ENCODE peak calls at places on chromosomes 1 and 21, in five cellular contexts. G is left lung, M is spleen, J is GM23248, U is mammary epithelial cell. F is an unnamed sample.

GRCh38 chr1:47527653-47528272 is 89.9 kb downstream of the FOXD2 start:
- DNase-seq in G (peak; percentile 37), M (no peak), J (peak; percentile 12), U (peak; percentile 36), F (no peak)

GRCh38 chr1:19166066-19166465 is 44.0 kb downstream of the UBR4 start:
- DNase-seq in G (no peak), M (no peak), J (no peak), U (no peak), F (no peak)

GRCh38 chr1:225746361-225747179 is 31.1 kb upstream of the SRP9 start:
- DNase-seq in G (peak; percentile 64), M (no peak), J (peak; percentile 94), U (peak; percentile 82), F (peak; percentile 92)

GRCh38 chr21:38985423-38986378 is 180.0 kb downstream of the ETS2 start:
- DNase-seq in G (peak; percentile 74), M (no peak), J (peak; percentile 99), U (peak; percentile 93), F (peak; percentile 87)

GRCh38 chr1:42971848-42972291 is 13.2 kb upstream of the SLC2A1 start:
- DNase-seq in G (no peak), M (peak; percentile 33), J (peak; percentile 54), U (no peak), F (peak; percentile 89)

GRCh38 chr1:52263153-52263910 is 102.7 kb downstream of the CC2D1B start:
- DNase-seq in G (no peak), M (no peak), J (no peak), U (no peak), F (no peak)

GRCh38 chr1:23483327-23484252 is at the start of gene ASAP3:
- DNase-seq in G (peak; percentile 43), M (no peak), J (peak; percentile 63), U (peak; percentile 25), F (peak; percentile 65)

GRCh38 chr1:115041654-115042053 is 12.0 kb downstream of the TSHB start:
- DNase-seq in G (no peak), M (no peak), J (peak; percentile 42), U (peak; percentile 33), F (no peak)

GRCh38 chr1:199561334-199561733 is 466.2 kb upstream of the NR5A2 start:
- DNase-seq in G (no peak), M (no peak), J (no peak), U (no peak), F (no peak)

GRCh38 chr1:50553921-50554320 is 130.7 kb upstream of the DMRTA2 start:
- DNase-seq in G (no peak), M (no peak), J (no peak), U (no peak), F (no peak)

GRCh38 chr21:41367598-41368360 is 6.0 kb downstream of the MX2 start:
- DNase-seq in G (no peak), M (peak; percentile 86), J (no peak), U (no peak), F (no peak)

GRCh38 chr1:212860713-212861581 is 2.9 kb downstream of the FLVCR1 start:
- DNase-seq in G (no peak), M (no peak), J (peak; percentile 38), U (peak; percentile 4), F (peak; percentile 10)

GRCh38 chr1:21857840-21858670 is 46.0 kb downstream of the LDLRAD2 start:
- DNase-seq in G (no peak), M (no peak), J (peak; percentile 29), U (no peak), F (no peak)

GRCh38 chr21:19981938-19982337 is 1016.3 kb upstream of the NCAM2 start:
- DNase-seq in G (no peak), M (no peak), J (no peak), U (no peak), F (no peak)

GRCh38 chr1:116886532-116886931 is 23.2 kb upstream of the PTGFRN start:
- DNase-seq in G (no peak), M (no peak), J (peak; percentile 64), U (peak; percentile 98), F (peak; percentile 81)

GRCh38 chr1:150406483-150406882 is 42.5 kb downstream of the RPRD2 start:
- DNase-seq in G (no peak), M (no peak), J (no peak), U (no peak), F (no peak)

GRCh38 chr1:109979489-109980091 is 5.0 kb upstream of the AHCYL1 start:
- DNase-seq in G (no peak), M (no peak), J (peak; percentile 88), U (peak; percentile 60), F (peak; percentile 53)

GRCh38 chr21:17925900-17926299 is 106.7 kb upstream of the C21orf91 start:
- DNase-seq in G (no peak), M (no peak), J (peak; percentile 39), U (no peak), F (no peak)

GRCh38 chr1:9798236-9799130 is 25.3 kb downstream of the CLSTN1 start:
- DNase-seq in G (no peak), M (no peak), J (peak; percentile 77), U (peak; percentile 46), F (peak; percentile 33)

GRCh38 chr1:40532844-40533424 is 1.5 kb downstream of the ZNF684 start:
- DNase-seq in G (no peak), M (no peak), J (peak; percentile 66), U (peak; percentile 52), F (peak; percentile 34)

GRCh38 chr1:45326627-45327591 is at the start of gene HPDL:
- DNase-seq in G (peak; percentile 73), M (peak; percentile 89), J (peak; percentile 77), U (no peak), F (peak; percentile 30)

GRCh38 chr1:117735045-117735992 is 129.5 kb downstream of the TENT5C start:
- DNase-seq in G (no peak), M (peak; percentile 66), J (peak; percentile 81), U (peak; percentile 28), F (peak; percentile 46)

GRCh38 chr1:156601122-156601830 is at the start of gene GPATCH4:
- DNase-seq in G (peak; percentile 85), M (peak; percentile 93), J (peak; percentile 98), U (peak; percentile 81), F (peak; percentile 88)

GRCh38 chr1:29362764-29363163 is 126.4 kb downstream of the PTPRU start:
- DNase-seq in G (no peak), M (no peak), J (no peak), U (no peak), F (no peak)

GRCh38 chr1:54249798-54250497 is 50.0 kb downstream of the MRPL37 start:
- DNase-seq in G (no peak), M (no peak), J (peak; percentile 78), U (no peak), F (peak; percentile 35)

GRCh38 chr21:46094401-46095105 is 3.4 kb upstream of the COL6A2 start:
- DNase-seq in G (no peak), M (no peak), J (no peak), U (no peak), F (no peak)

GRCh38 chr1:93980320-93980744 is 71.1 kb upstream of the GCLM start:
- DNase-seq in G (no peak), M (no peak), J (no peak), U (no peak), F (no peak)

GRCh38 chr1:169149555-169150286 is 43.2 kb downstream of the ATP1B1 start:
- DNase-seq in G (no peak), M (no peak), J (no peak), U (no peak), F (no peak)

DNA sequence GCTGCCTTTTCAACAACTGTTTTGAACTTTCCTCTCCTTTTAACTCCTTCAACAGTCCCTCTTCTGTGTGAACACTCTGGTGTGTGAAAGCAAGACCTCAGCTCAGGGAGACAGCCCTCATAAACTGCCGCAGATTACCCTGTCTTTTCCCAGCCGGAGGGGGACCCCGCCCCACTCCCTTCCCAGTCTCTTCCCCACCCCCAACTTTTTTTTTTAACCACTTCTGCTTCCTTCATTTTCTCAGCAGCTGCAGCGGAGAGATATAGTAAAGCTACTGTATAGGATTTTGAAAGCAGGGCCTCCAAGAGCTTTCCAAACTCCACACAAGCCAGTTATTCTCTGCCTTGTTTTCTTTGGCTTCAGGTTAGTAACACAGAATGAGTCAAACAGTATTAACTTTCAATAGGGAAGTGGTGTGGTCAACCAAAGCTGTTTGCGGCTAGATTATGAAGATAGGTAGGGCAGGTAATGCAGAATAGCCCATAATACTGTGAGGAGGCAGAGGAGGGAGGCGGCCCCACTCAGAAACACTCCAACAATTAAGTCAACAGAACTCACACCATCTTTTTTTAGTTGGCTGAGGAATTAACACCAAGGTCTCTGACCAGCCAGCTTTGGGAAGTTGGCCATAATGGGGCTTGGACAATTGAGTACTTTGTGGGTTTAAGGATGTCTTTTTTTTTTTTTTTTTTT is 176.9 kb downstream of the CLIC6 start:
- DNase-seq in G (peak; percentile 72), M (no peak), J (peak; percentile 84), U (peak; percentile 95), F (peak; percentile 96)
- H3K27ac ChIP-seq in G (peak overlapping the region; percentile 66), M (no peak overlapping the region), J (peak overlapping the region; percentile 67), U (peak overlapping the region; percentile 74), F (no peak overlapping the region)

GRCh38 chr1:90614872-90615271 is 102.2 kb downstream of the BARHL2 start:
- DNase-seq in G (no peak), M (no peak), J (peak; percentile 8), U (no peak), F (no peak)
- H3K4me3 ChIP-seq in G (no peak overlapping the region), M (no peak overlapping the region), J (no peak overlapping the region), U (no peak overlapping the region), F (no peak overlapping the region)

DNA sequence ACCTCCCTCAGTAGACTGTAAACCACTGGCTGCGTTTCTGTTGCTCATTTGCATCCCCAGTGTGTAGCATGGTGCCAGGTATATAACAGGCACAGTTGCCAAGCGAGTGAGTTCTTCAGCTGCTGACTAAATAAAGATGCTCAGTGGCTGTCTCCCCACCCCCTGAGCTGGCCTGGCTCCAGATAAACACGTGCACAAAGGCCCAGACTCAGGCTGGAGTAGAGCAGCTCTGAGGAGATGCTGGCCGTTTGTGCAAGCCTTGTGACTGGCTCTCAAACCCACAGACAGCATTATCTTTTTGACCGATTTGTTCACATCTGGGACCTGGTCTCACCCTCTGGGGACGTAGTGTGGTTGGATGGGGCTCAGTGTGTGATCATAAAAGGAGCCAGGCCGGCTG is 7.1 kb downstream of the CHRNB2 start:
- DNase-seq in G (no peak), M (no peak), J (peak; percentile 60), U (no peak), F (no peak)
- H3K27ac ChIP-seq in G (no peak overlapping the region), M (no peak overlapping the region), J (no peak overlapping the region), U (no peak overlapping the region), F (no peak overlapping the region)

GRCh38 chr1:33080885-33081553 is at the start of gene AZIN2:
- DNase-seq in G (peak; percentile 97), M (peak; percentile 99), J (peak; percentile 96), U (peak; percentile 93), F (peak; percentile 87)

GRCh38 chr1:33080373-33080772 is 580 bp upstream of the AZIN2 start:
- DNase-seq in G (no peak), M (no peak), J (no peak), U (no peak), F (no peak)

GRCh38 chr1:33081554-33082305 is 777 bp downstream of the AZIN2 start:
- DNase-seq in G (no peak), M (no peak), J (peak; percentile 44), U (no peak), F (no peak)

GRCh38 chr1:33085332-33085731 is 4.4 kb downstream of the AZIN2 start:
- DNase-seq in G (no peak), M (no peak), J (no peak), U (no peak), F (no peak)

DNA sequence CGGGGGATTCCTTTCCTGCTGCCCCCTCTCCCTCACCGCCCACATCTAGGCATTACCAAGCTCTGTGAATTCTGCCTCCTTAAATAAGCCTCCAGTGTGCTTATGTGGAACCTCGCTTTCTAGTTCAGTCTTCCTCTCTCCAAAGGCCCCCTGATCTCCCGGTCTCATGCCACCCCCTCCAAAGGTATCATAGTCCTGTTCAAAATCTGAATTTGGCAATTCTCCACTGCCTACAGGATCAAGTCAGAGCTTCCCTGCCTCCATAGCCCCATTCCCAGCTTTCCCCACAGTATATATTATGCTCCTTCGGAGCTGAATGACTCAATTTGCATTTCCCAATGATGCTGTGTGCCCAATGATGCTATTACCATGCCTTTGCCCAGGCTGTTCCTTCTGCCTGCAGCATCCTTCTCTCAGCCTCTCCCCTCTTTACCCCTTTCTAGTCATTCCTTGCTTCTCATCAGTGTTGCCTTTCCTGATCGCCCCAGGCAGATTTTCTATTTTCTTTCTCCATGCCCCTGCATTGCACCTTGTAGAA is 1.7 kb downstream of the AZIN2 start:
- DNase-seq in G (no peak), M (no peak), J (peak; percentile 63), U (no peak), F (no peak)
- H3K4me3 ChIP-seq in G (no peak overlapping the region), M (no peak overlapping the region), J (no peak overlapping the region), U (no peak overlapping the region), F (peak overlapping the region; percentile 71)

F was measured in astrocyte.